ENCODE peak calls at places on chromosomes 6 and 20, in five cellular contexts. Y is H1, F is HCT116, Q is transverse colon, O is upper lobe of left lung. R is an unnamed sample.
A peak's percentile ranks its signal among the peaks of the same experiment; 100 is the strongest.

GRCh38 chr20:32009564-32009963 is 674 bp upstream of the CCM2L start:
- DNase-seq in Y (no peak), F (no peak), Q (no peak), O (no peak), R (no peak)

GRCh38 chr20:52794853-52795252 is 177.3 kb upstream of the TSHZ2 start:
- DNase-seq in Y (no peak), F (no peak), Q (no peak), O (no peak), R (no peak)

GRCh38 chr6:16095180-16095579 is 33.7 kb upstream of the MYLIP start:
- DNase-seq in Y (no peak), F (no peak), Q (no peak), O (no peak), R (no peak)

GRCh38 chr6:154488802-154489437 is 21.6 kb downstream of the CNKSR3 start:
- DNase-seq in Y (no peak), F (peak; percentile 44), Q (no peak), O (no peak), R (no peak)

GRCh38 chr6:15399651-15400470 is 154.0 kb downstream of the JARID2 start:
- DNase-seq in Y (no peak), F (no peak), Q (peak; percentile 60), O (peak; percentile 64), R (peak; percentile 74)

GRCh38 chr20:48384147-48384818 is 443.5 kb downstream of the PREX1 start:
- DNase-seq in Y (no peak), F (peak; percentile 24), Q (no peak), O (no peak), R (no peak)

GRCh38 chr6:170279977-170280688 is 10.7 kb downstream of the DLL1 start:
- DNase-seq in Y (no peak), F (no peak), Q (peak; percentile 82), O (peak; percentile 61), R (no peak)

GRCh38 chr6:129671442-129672344 is 38.3 kb downstream of the ARHGAP18 start:
- DNase-seq in Y (no peak), F (no peak), Q (peak; percentile 49), O (peak; percentile 70), R (no peak)

GRCh38 chr6:113457156-113457555 is 400.0 kb upstream of the MARCKS start:
- DNase-seq in Y (no peak), F (no peak), Q (no peak), O (no peak), R (no peak)

GRCh38 chr6:90233994-90234393 is 62.6 kb downstream of the BACH2 start:
- DNase-seq in Y (no peak), F (no peak), Q (peak; percentile 17), O (no peak), R (no peak)

GRCh38 chr20:30376767-30377658 is 880.5 kb upstream of the DEFB115 start:
- DNase-seq in Y (peak; percentile 27), F (peak; percentile 68), Q (peak; percentile 55), O (peak; percentile 81), R (peak; percentile 82)

GRCh38 chr20:1861347-1861987 is 33.7 kb upstream of the SIRPA start:
- DNase-seq in Y (no peak), F (no peak), Q (peak; percentile 37), O (no peak), R (peak; percentile 47)

GRCh38 chr6:40586369-40586768 is 795 bp downstream of the LRFN2 start:
- DNase-seq in Y (no peak), F (no peak), Q (no peak), O (no peak), R (no peak)

GRCh38 chr6:159084493-159085091 is 39.8 kb upstream of the TAGAP start:
- DNase-seq in Y (no peak), F (no peak), Q (no peak), O (no peak), R (no peak)

GRCh38 chr6:83294676-83295075 is 101.5 kb downstream of the RWDD2A start:
- DNase-seq in Y (no peak), F (no peak), Q (no peak), O (no peak), R (no peak)

GRCh38 chr6:128519931-128520435 is 416 bp downstream of the PTPRK start:
- DNase-seq in Y (no peak), F (no peak), Q (peak; percentile 38), O (peak; percentile 48), R (peak; percentile 46)

GRCh38 chr6:89610149-89610642 is 28.4 kb downstream of the LYRM2 start:
- DNase-seq in Y (no peak), F (peak; percentile 19), Q (peak; percentile 81), O (peak; percentile 58), R (peak; percentile 52)

GRCh38 chr6:33911488-33911887 is 107.7 kb upstream of the MLN start:
- DNase-seq in Y (no peak), F (no peak), Q (no peak), O (no peak), R (no peak)

DNA sequence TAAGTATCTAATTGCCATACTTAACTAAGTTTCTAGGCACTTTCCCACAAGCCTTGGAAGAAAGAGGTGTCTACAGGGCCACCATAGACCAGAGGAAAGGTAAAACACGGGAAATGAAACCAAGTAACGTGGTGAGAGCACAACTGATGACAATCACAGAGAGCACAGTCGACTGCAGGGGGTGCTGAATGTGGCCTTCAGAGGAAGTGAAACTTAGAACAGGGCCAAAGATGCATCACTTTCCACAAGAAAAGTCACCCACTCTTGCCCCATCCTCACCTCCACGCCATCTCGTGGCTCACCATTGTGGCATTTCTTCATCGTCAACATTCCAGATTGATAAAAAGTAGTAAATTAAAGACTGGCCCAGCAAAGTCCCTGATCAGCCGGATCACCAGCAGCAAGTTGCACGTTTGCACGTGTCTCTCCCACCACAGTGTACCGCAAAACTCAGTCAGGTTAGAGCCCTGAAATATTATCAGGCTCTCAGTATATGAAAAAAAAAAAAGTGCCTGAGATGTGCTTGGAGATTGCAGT is 31.4 kb downstream of the HIVEP2 start:
- DNase-seq in Y (no peak), F (no peak), Q (peak; percentile 57), O (peak; percentile 34), R (no peak)
- TF ChIP-seq POLR2A in Y (no peak), F (no peak), Q (no peak), O (no peak), R (no peak)

GRCh38 chr6:56525976-56526375 is 116.7 kb downstream of the DST start:
- DNase-seq in Y (peak; percentile 3), F (no peak), Q (no peak), O (no peak), R (no peak)

GRCh38 chr6:56528412-56528841 is 114.3 kb downstream of the DST start:
- DNase-seq in Y (no peak), F (no peak), Q (no peak), O (no peak), R (no peak)

GRCh38 chr6:56527934-56528333 is 114.8 kb downstream of the DST start:
- DNase-seq in Y (no peak), F (no peak), Q (no peak), O (no peak), R (no peak)

GRCh38 chr6:56524891-56525703 is 117.6 kb downstream of the DST start:
- DNase-seq in Y (no peak), F (no peak), Q (no peak), O (no peak), R (no peak)

GRCh38 chr6:56526860-56527544 is 115.7 kb downstream of the DST start:
- DNase-seq in Y (no peak), F (no peak), Q (no peak), O (no peak), R (no peak)
- H3K27ac ChIP-seq in Y (no peak overlapping the region), F (no peak overlapping the region), Q (peak overlapping the region; percentile 76), O (peak overlapping the region; percentile 64), R (no peak overlapping the region)

GRCh38 chr6:131948221-131948661 is 2.9 kb downstream of the CCN2 start:
- DNase-seq in Y (no peak), F (no peak), Q (no peak), O (no peak), R (no peak)
- TF ChIP-seq POLR2AphosphoS5 in Y (no peak), F (no peak), Q (no peak), O (no peak), R (no peak)

DNA sequence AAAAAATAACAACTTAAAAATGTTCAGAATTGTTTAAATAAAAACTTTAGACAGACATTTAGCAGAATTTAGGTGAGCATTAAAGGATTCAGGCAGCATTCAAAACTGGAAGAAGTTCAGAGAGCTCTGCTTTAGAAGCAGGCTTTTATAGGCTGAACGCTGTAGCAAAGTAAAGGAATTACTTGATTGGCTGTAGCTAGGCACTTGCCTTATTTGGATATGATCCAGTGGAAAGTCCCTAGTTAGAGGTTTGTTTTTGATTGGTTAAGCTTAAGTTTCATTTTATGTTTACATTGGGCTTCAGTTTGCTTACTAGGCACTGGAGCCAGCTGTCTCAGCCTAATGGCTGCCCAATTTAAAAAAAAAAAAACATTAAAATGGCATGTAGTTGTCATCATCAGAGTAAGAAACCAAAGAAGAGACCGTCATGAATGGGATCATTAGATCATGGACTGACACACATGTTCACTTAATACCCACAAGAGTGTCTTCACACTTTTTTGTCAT is 65.1 kb downstream of the CBFA2T2 start:
- DNase-seq in Y (no peak), F (peak; percentile 24), Q (no peak), O (peak; percentile 24), R (peak; percentile 74)
- TF ChIP-seq POLR2A in Y (no peak), F (no peak), Q (peak; percentile 31), O (no peak), R (peak; percentile 34)

GRCh38 chr6:100893743-100894142 is 12.6 kb upstream of the ASCC3 start:
- DNase-seq in Y (no peak), F (no peak), Q (no peak), O (no peak), R (no peak)

GRCh38 chr6:100889351-100889750 is 8.2 kb upstream of the ASCC3 start:
- DNase-seq in Y (no peak), F (no peak), Q (no peak), O (no peak), R (no peak)

GRCh38 chr6:100891079-100891478 is 9.9 kb upstream of the ASCC3 start:
- DNase-seq in Y (no peak), F (no peak), Q (no peak), O (no peak), R (no peak)

GRCh38 chr6:100892116-100892515 is 11.0 kb upstream of the ASCC3 start:
- DNase-seq in Y (no peak), F (no peak), Q (no peak), O (no peak), R (no peak)

DNA sequence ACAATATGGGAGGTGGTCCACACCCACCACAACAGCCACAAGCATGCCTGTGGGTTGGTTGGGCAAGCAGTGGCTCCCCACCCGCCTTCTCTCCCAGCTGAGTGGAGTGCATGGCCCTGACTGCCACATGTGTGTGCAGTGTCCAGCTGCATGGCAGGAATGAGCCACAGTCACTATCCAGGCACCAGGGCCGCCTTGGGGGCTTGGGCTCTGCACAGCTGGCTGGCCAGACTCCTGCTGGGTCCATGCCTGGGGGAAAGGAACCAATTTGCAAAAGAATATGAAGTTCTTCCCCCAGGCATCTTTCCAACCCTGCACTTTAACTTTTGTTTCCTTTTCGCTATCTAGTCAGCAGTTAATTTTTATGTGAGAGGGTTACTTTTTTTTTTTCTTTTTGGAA is 11.6 kb upstream of the ASCC3 start:
- DNase-seq in Y (no peak), F (no peak), Q (no peak), O (no peak), R (no peak)
- H3K27ac ChIP-seq in Y (peak overlapping the region; percentile 20), F (no peak overlapping the region), Q (no peak overlapping the region), O (no peak overlapping the region), R (no peak overlapping the region)

DNA sequence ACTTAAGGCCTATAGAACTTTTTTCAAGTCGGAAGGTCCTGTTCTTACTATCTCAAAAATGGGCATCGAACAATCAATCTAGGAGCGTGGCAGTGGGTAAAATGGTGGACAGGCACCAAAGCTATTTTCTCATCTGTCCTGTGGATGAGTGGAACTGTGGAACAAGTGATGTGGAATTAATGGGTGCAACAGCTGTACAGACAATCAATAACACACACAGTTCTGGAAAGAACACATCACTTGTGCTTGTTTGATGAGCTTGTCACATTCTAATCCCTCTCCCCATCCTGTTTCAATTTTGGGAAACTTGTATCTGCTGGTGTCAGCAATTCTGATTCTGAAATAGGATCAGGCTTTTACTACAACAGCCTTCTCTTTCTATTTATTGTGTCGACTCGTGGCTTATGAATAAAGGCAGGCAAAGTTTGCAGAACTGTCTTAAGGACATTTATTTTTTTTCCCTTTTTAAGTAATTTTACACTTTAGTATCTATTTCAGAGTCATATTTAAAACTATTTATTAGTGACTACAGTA is 11.5 kb downstream of the RBM24 start:
- DNase-seq in Y (no peak), F (no peak), Q (no peak), O (no peak), R (no peak)
- TF ChIP-seq POLR2AphosphoS5 in Y (no peak), F (no peak), Q (no peak), O (no peak), R (no peak)